ENCODE peak calls at places on chromosomes 4 and X, in nine cellular contexts. One of them, this sample, is unnamed.

GRCh38 chrX:13216139-13216538 is 103.7 kb downstream of the ATXN3L start:
- DNase-seq in ecto neural progenitor cell: no peak
- DNase-seq in Ammon's horn: no peak
- DNase-seq in stimulated activated CD8-positive, alpha-beta memory T cell treated with anti-CD3 and anti-CD28 coated beads, Interleukin-2, amount 100 ng/mL, for 1 hour: no peak
- DNase-seq in activated naive CD8-positive, alpha-beta T cell treated with anti-CD3 and anti-CD28 coated beads, Interleukin-2, amount 50 U/mL, for 24 hours: no peak
- DNase-seq in activated T-cell treated with anti-CD3 and anti-CD28 coated beads, Interleukin-2, amount 50 U/mL, for 1 hour: no peak
- DNase-seq in stimulated activated naive CD8-positive, alpha-beta T cell treated with anti-CD3 and anti-CD28 coated beads, Interleukin-15, amount 100 ng/mL, for 72 hours: no peak
- DNase-seq in HTR-8/SVneo: no peak
- DNase-seq in NCI-H526: no peak
- DNase-seq in this sample: no peak

GRCh38 chr4:182743815-182744214 is 173.4 kb downstream of the DCTD start:
- DNase-seq in HTR-8/SVneo: no peak
- DNase-seq in stimulated activated naive CD8-positive, alpha-beta T cell treated with anti-CD3 and anti-CD28 coated beads, Interleukin-15, amount 100 ng/mL, for 72 hours: no peak
- DNase-seq in ecto neural progenitor cell: no peak
- DNase-seq in activated naive CD8-positive, alpha-beta T cell treated with anti-CD3 and anti-CD28 coated beads, Interleukin-2, amount 50 U/mL, for 24 hours: no peak
- DNase-seq in activated T-cell treated with anti-CD3 and anti-CD28 coated beads, Interleukin-2, amount 50 U/mL, for 1 hour: no peak
- DNase-seq in NCI-H526: no peak
- DNase-seq in stimulated activated CD8-positive, alpha-beta memory T cell treated with anti-CD3 and anti-CD28 coated beads, Interleukin-2, amount 100 ng/mL, for 1 hour: no peak
- DNase-seq in Ammon's horn: no peak
- DNase-seq in this sample: no peak

GRCh38 chr4:7197910-7198309 is 5.6 kb downstream of the SORCS2 start:
- DNase-seq in stimulated activated CD8-positive, alpha-beta memory T cell treated with anti-CD3 and anti-CD28 coated beads, Interleukin-2, amount 100 ng/mL, for 1 hour: no peak
- DNase-seq in NCI-H526: no peak
- DNase-seq in stimulated activated naive CD8-positive, alpha-beta T cell treated with anti-CD3 and anti-CD28 coated beads, Interleukin-15, amount 100 ng/mL, for 72 hours: no peak
- DNase-seq in ecto neural progenitor cell: peak; percentile 54
- DNase-seq in HTR-8/SVneo: no peak
- DNase-seq in activated T-cell treated with anti-CD3 and anti-CD28 coated beads, Interleukin-2, amount 50 U/mL, for 1 hour: no peak
- DNase-seq in activated naive CD8-positive, alpha-beta T cell treated with anti-CD3 and anti-CD28 coated beads, Interleukin-2, amount 50 U/mL, for 24 hours: no peak
- DNase-seq in Ammon's horn: no peak
- DNase-seq in this sample: peak; percentile 31

GRCh38 chrX:153736871-153737441 is 12.3 kb downstream of the ABCD1 start:
- DNase-seq in activated T-cell treated with anti-CD3 and anti-CD28 coated beads, Interleukin-2, amount 50 U/mL, for 1 hour: no peak
- DNase-seq in Ammon's horn: no peak
- DNase-seq in activated naive CD8-positive, alpha-beta T cell treated with anti-CD3 and anti-CD28 coated beads, Interleukin-2, amount 50 U/mL, for 24 hours: no peak
- DNase-seq in NCI-H526: no peak
- DNase-seq in stimulated activated CD8-positive, alpha-beta memory T cell treated with anti-CD3 and anti-CD28 coated beads, Interleukin-2, amount 100 ng/mL, for 1 hour: no peak
- DNase-seq in stimulated activated naive CD8-positive, alpha-beta T cell treated with anti-CD3 and anti-CD28 coated beads, Interleukin-15, amount 100 ng/mL, for 72 hours: no peak
- DNase-seq in HTR-8/SVneo: no peak
- DNase-seq in ecto neural progenitor cell: no peak
- DNase-seq in this sample: no peak

GRCh38 chr4:182808673-182809416 is 108.3 kb downstream of the DCTD start:
- DNase-seq in activated naive CD8-positive, alpha-beta T cell treated with anti-CD3 and anti-CD28 coated beads, Interleukin-2, amount 50 U/mL, for 24 hours: peak; percentile 58
- DNase-seq in NCI-H526: no peak
- DNase-seq in Ammon's horn: no peak
- DNase-seq in ecto neural progenitor cell: no peak
- DNase-seq in HTR-8/SVneo: peak; percentile 24
- DNase-seq in stimulated activated CD8-positive, alpha-beta memory T cell treated with anti-CD3 and anti-CD28 coated beads, Interleukin-2, amount 100 ng/mL, for 1 hour: no peak
- DNase-seq in activated T-cell treated with anti-CD3 and anti-CD28 coated beads, Interleukin-2, amount 50 U/mL, for 1 hour: peak; percentile 42
- DNase-seq in stimulated activated naive CD8-positive, alpha-beta T cell treated with anti-CD3 and anti-CD28 coated beads, Interleukin-15, amount 100 ng/mL, for 72 hours: peak; percentile 87
- DNase-seq in this sample: no peak

GRCh38 chr4:74671074-74671698 is 123.1 kb downstream of the BTC start:
- DNase-seq in HTR-8/SVneo: peak; percentile 24
- DNase-seq in stimulated activated CD8-positive, alpha-beta memory T cell treated with anti-CD3 and anti-CD28 coated beads, Interleukin-2, amount 100 ng/mL, for 1 hour: no peak
- DNase-seq in activated T-cell treated with anti-CD3 and anti-CD28 coated beads, Interleukin-2, amount 50 U/mL, for 1 hour: peak; percentile 31
- DNase-seq in ecto neural progenitor cell: peak; percentile 58
- DNase-seq in NCI-H526: no peak
- DNase-seq in Ammon's horn: peak; percentile 6
- DNase-seq in activated naive CD8-positive, alpha-beta T cell treated with anti-CD3 and anti-CD28 coated beads, Interleukin-2, amount 50 U/mL, for 24 hours: peak; percentile 41
- DNase-seq in stimulated activated naive CD8-positive, alpha-beta T cell treated with anti-CD3 and anti-CD28 coated beads, Interleukin-15, amount 100 ng/mL, for 72 hours: peak; percentile 49
- DNase-seq in this sample: no peak

GRCh38 chrX:53280703-53281320 is 572 bp downstream of the IQSEC2 start:
- DNase-seq in stimulated activated naive CD8-positive, alpha-beta T cell treated with anti-CD3 and anti-CD28 coated beads, Interleukin-15, amount 100 ng/mL, for 72 hours: no peak
- DNase-seq in stimulated activated CD8-positive, alpha-beta memory T cell treated with anti-CD3 and anti-CD28 coated beads, Interleukin-2, amount 100 ng/mL, for 1 hour: no peak
- DNase-seq in activated naive CD8-positive, alpha-beta T cell treated with anti-CD3 and anti-CD28 coated beads, Interleukin-2, amount 50 U/mL, for 24 hours: no peak
- DNase-seq in Ammon's horn: no peak
- DNase-seq in activated T-cell treated with anti-CD3 and anti-CD28 coated beads, Interleukin-2, amount 50 U/mL, for 1 hour: no peak
- DNase-seq in HTR-8/SVneo: peak; percentile 10
- DNase-seq in ecto neural progenitor cell: no peak
- DNase-seq in NCI-H526: no peak
- DNase-seq in this sample: no peak

GRCh38 chrX:10039821-10040793 is 72.9 kb downstream of the CLDN34 start:
- DNase-seq in activated T-cell treated with anti-CD3 and anti-CD28 coated beads, Interleukin-2, amount 50 U/mL, for 1 hour: no peak
- DNase-seq in HTR-8/SVneo: no peak
- DNase-seq in stimulated activated naive CD8-positive, alpha-beta T cell treated with anti-CD3 and anti-CD28 coated beads, Interleukin-15, amount 100 ng/mL, for 72 hours: no peak
- DNase-seq in NCI-H526: no peak
- DNase-seq in stimulated activated CD8-positive, alpha-beta memory T cell treated with anti-CD3 and anti-CD28 coated beads, Interleukin-2, amount 100 ng/mL, for 1 hour: no peak
- DNase-seq in activated naive CD8-positive, alpha-beta T cell treated with anti-CD3 and anti-CD28 coated beads, Interleukin-2, amount 50 U/mL, for 24 hours: no peak
- DNase-seq in ecto neural progenitor cell: no peak
- DNase-seq in Ammon's horn: no peak
- DNase-seq in this sample: no peak

GRCh38 chrX:120308558-120308957 is 2.7 kb downstream of the TMEM255A start:
- DNase-seq in NCI-H526: no peak
- DNase-seq in stimulated activated CD8-positive, alpha-beta memory T cell treated with anti-CD3 and anti-CD28 coated beads, Interleukin-2, amount 100 ng/mL, for 1 hour: no peak
- DNase-seq in stimulated activated naive CD8-positive, alpha-beta T cell treated with anti-CD3 and anti-CD28 coated beads, Interleukin-15, amount 100 ng/mL, for 72 hours: peak; percentile 9
- DNase-seq in Ammon's horn: no peak
- DNase-seq in activated T-cell treated with anti-CD3 and anti-CD28 coated beads, Interleukin-2, amount 50 U/mL, for 1 hour: no peak
- DNase-seq in activated naive CD8-positive, alpha-beta T cell treated with anti-CD3 and anti-CD28 coated beads, Interleukin-2, amount 50 U/mL, for 24 hours: no peak
- DNase-seq in ecto neural progenitor cell: peak; percentile 68
- DNase-seq in HTR-8/SVneo: no peak
- DNase-seq in this sample: no peak

GRCh38 chr4:40439519-40439918 is 104.4 kb downstream of the CHRNA9 start:
- DNase-seq in NCI-H526: no peak
- DNase-seq in activated T-cell treated with anti-CD3 and anti-CD28 coated beads, Interleukin-2, amount 50 U/mL, for 1 hour: no peak
- DNase-seq in HTR-8/SVneo: no peak
- DNase-seq in activated naive CD8-positive, alpha-beta T cell treated with anti-CD3 and anti-CD28 coated beads, Interleukin-2, amount 50 U/mL, for 24 hours: no peak
- DNase-seq in ecto neural progenitor cell: no peak
- DNase-seq in stimulated activated CD8-positive, alpha-beta memory T cell treated with anti-CD3 and anti-CD28 coated beads, Interleukin-2, amount 100 ng/mL, for 1 hour: no peak
- DNase-seq in Ammon's horn: no peak
- DNase-seq in stimulated activated naive CD8-positive, alpha-beta T cell treated with anti-CD3 and anti-CD28 coated beads, Interleukin-15, amount 100 ng/mL, for 72 hours: no peak
- DNase-seq in this sample: no peak

GRCh38 chr4:183241771-183242170 is 78.3 kb downstream of the CLDN22 start:
- DNase-seq in HTR-8/SVneo: no peak
- DNase-seq in Ammon's horn: no peak
- DNase-seq in activated naive CD8-positive, alpha-beta T cell treated with anti-CD3 and anti-CD28 coated beads, Interleukin-2, amount 50 U/mL, for 24 hours: no peak
- DNase-seq in stimulated activated CD8-positive, alpha-beta memory T cell treated with anti-CD3 and anti-CD28 coated beads, Interleukin-2, amount 100 ng/mL, for 1 hour: no peak
- DNase-seq in ecto neural progenitor cell: no peak
- DNase-seq in stimulated activated naive CD8-positive, alpha-beta T cell treated with anti-CD3 and anti-CD28 coated beads, Interleukin-15, amount 100 ng/mL, for 72 hours: no peak
- DNase-seq in NCI-H526: no peak
- DNase-seq in activated T-cell treated with anti-CD3 and anti-CD28 coated beads, Interleukin-2, amount 50 U/mL, for 1 hour: no peak
- DNase-seq in this sample: no peak

GRCh38 chrX:148633509-148633908 is 133.1 kb downstream of the AFF2 start:
- DNase-seq in NCI-H526: no peak
- DNase-seq in ecto neural progenitor cell: no peak
- DNase-seq in activated naive CD8-positive, alpha-beta T cell treated with anti-CD3 and anti-CD28 coated beads, Interleukin-2, amount 50 U/mL, for 24 hours: no peak
- DNase-seq in activated T-cell treated with anti-CD3 and anti-CD28 coated beads, Interleukin-2, amount 50 U/mL, for 1 hour: no peak
- DNase-seq in stimulated activated CD8-positive, alpha-beta memory T cell treated with anti-CD3 and anti-CD28 coated beads, Interleukin-2, amount 100 ng/mL, for 1 hour: no peak
- DNase-seq in Ammon's horn: no peak
- DNase-seq in HTR-8/SVneo: no peak
- DNase-seq in stimulated activated naive CD8-positive, alpha-beta T cell treated with anti-CD3 and anti-CD28 coated beads, Interleukin-15, amount 100 ng/mL, for 72 hours: no peak
- DNase-seq in this sample: no peak

GRCh38 chrX:40096395-40097091 is 1.2 kb downstream of the BCOR start:
- DNase-seq in Ammon's horn: no peak
- DNase-seq in activated naive CD8-positive, alpha-beta T cell treated with anti-CD3 and anti-CD28 coated beads, Interleukin-2, amount 50 U/mL, for 24 hours: peak; percentile 70
- DNase-seq in stimulated activated CD8-positive, alpha-beta memory T cell treated with anti-CD3 and anti-CD28 coated beads, Interleukin-2, amount 100 ng/mL, for 1 hour: no peak
- DNase-seq in ecto neural progenitor cell: peak; percentile 74
- DNase-seq in activated T-cell treated with anti-CD3 and anti-CD28 coated beads, Interleukin-2, amount 50 U/mL, for 1 hour: peak; percentile 69
- DNase-seq in stimulated activated naive CD8-positive, alpha-beta T cell treated with anti-CD3 and anti-CD28 coated beads, Interleukin-15, amount 100 ng/mL, for 72 hours: peak; percentile 76
- DNase-seq in HTR-8/SVneo: no peak
- DNase-seq in NCI-H526: no peak
- DNase-seq in this sample: no peak

GRCh38 chrX:68534696-68535095 is 35.8 kb downstream of the YIPF6 start:
- DNase-seq in Ammon's horn: no peak
- DNase-seq in HTR-8/SVneo: no peak
- DNase-seq in stimulated activated CD8-positive, alpha-beta memory T cell treated with anti-CD3 and anti-CD28 coated beads, Interleukin-2, amount 100 ng/mL, for 1 hour: no peak
- DNase-seq in NCI-H526: no peak
- DNase-seq in activated T-cell treated with anti-CD3 and anti-CD28 coated beads, Interleukin-2, amount 50 U/mL, for 1 hour: no peak
- DNase-seq in stimulated activated naive CD8-positive, alpha-beta T cell treated with anti-CD3 and anti-CD28 coated beads, Interleukin-15, amount 100 ng/mL, for 72 hours: no peak
- DNase-seq in activated naive CD8-positive, alpha-beta T cell treated with anti-CD3 and anti-CD28 coated beads, Interleukin-2, amount 50 U/mL, for 24 hours: no peak
- DNase-seq in ecto neural progenitor cell: no peak
- DNase-seq in this sample: no peak

GRCh38 chr4:151169900-151170299 is 70.5 kb downstream of the RPS3A start:
- DNase-seq in NCI-H526: no peak
- DNase-seq in activated T-cell treated with anti-CD3 and anti-CD28 coated beads, Interleukin-2, amount 50 U/mL, for 1 hour: no peak
- DNase-seq in HTR-8/SVneo: no peak
- DNase-seq in ecto neural progenitor cell: no peak
- DNase-seq in stimulated activated CD8-positive, alpha-beta memory T cell treated with anti-CD3 and anti-CD28 coated beads, Interleukin-2, amount 100 ng/mL, for 1 hour: no peak
- DNase-seq in activated naive CD8-positive, alpha-beta T cell treated with anti-CD3 and anti-CD28 coated beads, Interleukin-2, amount 50 U/mL, for 24 hours: no peak
- DNase-seq in Ammon's horn: no peak
- DNase-seq in stimulated activated naive CD8-positive, alpha-beta T cell treated with anti-CD3 and anti-CD28 coated beads, Interleukin-15, amount 100 ng/mL, for 72 hours: no peak
- DNase-seq in this sample: no peak